ENCODE peak calls at places on chromosomes 4 and X, in four cellular contexts. H, I, E and N are unnamed samples.

GRCh38 chrX:38804481-38805293 is 3.4 kb downstream of the MID1IP1 start:
- DNase-seq in H (no peak), E (peak), I (peak), N (peak)

GRCh38 chrX:140087865-140088264 is 122.5 kb upstream of the CXorf66 start:
- DNase-seq in E (no peak), I (no peak), H (no peak), N (no peak)

GRCh38 chr4:181757921-181758320 is 485.3 kb upstream of the TENM3 start:
- DNase-seq in I (no peak), H (no peak), E (no peak), N (no peak)

GRCh38 chr4:142565771-142566170 is 280.3 kb downstream of the INPP4B start:
- DNase-seq in H (no peak), E (no peak), I (no peak), N (no peak)

GRCh38 chr4:138438608-138439007 is 196.5 kb upstream of the SLC7A11 start:
- DNase-seq in I (no peak), E (no peak), H (no peak), N (no peak)

GRCh38 chr4:111601671-111602070 is 543.6 kb upstream of the FAM241A start:
- DNase-seq in H (no peak), I (no peak), E (no peak), N (no peak)

GRCh38 chr4:146202665-146203064 is 11.7 kb upstream of the REELD1 start:
- DNase-seq in I (no peak), E (no peak), H (no peak), N (no peak)

GRCh38 chr4:76216975-76217814 is 3.6 kb upstream of the SCARB2 start:
- DNase-seq in E (no peak), H (no peak), I (no peak), N (no peak)

GRCh38 chrX:12771445-12772069 is 19.7 kb upstream of the PRPS2 start:
- DNase-seq in I (no peak), E (peak), H (peak), N (peak)

GRCh38 chrX:16120431-16120830 is 2.9 kb upstream of the GRPR start:
- DNase-seq in E (no peak), I (no peak), H (no peak), N (no peak)

GRCh38 chr4:8905236-8905772 is 33.7 kb upstream of the HMX1 start:
- DNase-seq in H (no peak), I (peak), E (no peak), N (no peak)

GRCh38 chr4:7392438-7393374 is 42.0 kb downstream of the PSAPL1 start:
- DNase-seq in I (no peak), E (no peak), H (no peak), N (peak)

GRCh38 chrX:27575565-27575964 is 14.6 kb upstream of the DCAF8L2 start:
- DNase-seq in E (no peak), I (no peak), H (no peak), N (no peak)

GRCh38 chr4:135804785-135805184 is 1603.2 kb upstream of the PABPC4L start:
- DNase-seq in I (no peak), E (no peak), H (no peak), N (no peak)

GRCh38 chr4:175306436-175306835 is 388.3 kb downstream of the ADAM29 start:
- DNase-seq in H (no peak), I (no peak), E (no peak), N (no peak)

GRCh38 chr4:7103599-7104365 is 35.9 kb upstream of the GRPEL1 start:
- DNase-seq in E (peak), I (peak), H (no peak), N (no peak)

GRCh38 chr4:921830-922331 is 10.2 kb downstream of the GAK start:
- DNase-seq in I (peak), E (no peak), H (no peak), N (no peak)

GRCh38 chr4:86106475-86106874 is 253.4 kb downstream of the MAPK10 start:
- DNase-seq in I (no peak), E (no peak), H (no peak), N (no peak)

GRCh38 chr4:7852568-7853185 is 87.0 kb downstream of the AFAP1 start:
- DNase-seq in E (peak), I (no peak), H (no peak), N (no peak)

GRCh38 chr4:171162478-171162877 is 650.7 kb upstream of the GALNTL6 start:
- DNase-seq in E (peak), H (no peak), I (no peak), N (no peak)

GRCh38 chr4:768995-769394 is 56.9 kb downstream of the CPLX1 start:
- DNase-seq in H (no peak), I (no peak), E (no peak), N (no peak)

GRCh38 chr4:140865830-140866229 is 109.6 kb upstream of the TBC1D9 start:
- DNase-seq in E (no peak), I (no peak), H (no peak), N (no peak)

GRCh38 chrX:76148011-76148665 is 24.7 kb upstream of the PBDC1 start:
- DNase-seq in H (no peak), I (no peak), E (peak), N (peak)

GRCh38 chr4:105631818-105632400 is 76.6 kb downstream of the INTS12 start:
- DNase-seq in I (no peak), H (no peak), E (no peak), N (no peak)